ENCODE peak calls at places on chromosomes 3 and 15, in six cellular contexts. P, I, M, K, F and V are unnamed samples.

GRCh38 chr15:43518073-43518761 is 809 bp downstream of the MAP1A start:
- DNase-seq in K (no peak), F (peak), I (no peak), P (peak), M (no peak), V (peak)

GRCh38 chr3:49674491-49674983 is 386 bp downstream of the APEH start:
- DNase-seq in M (no peak), I (no peak), F (no peak), P (no peak), K (no peak), V (no peak)

GRCh38 chr3:56732109-56732508 is 49.0 kb upstream of the TASOR start:
- DNase-seq in P (no peak), F (no peak), I (no peak), K (no peak), M (no peak), V (no peak)

GRCh38 chr3:66904816-66905543 is 93.1 kb upstream of the KBTBD8 start:
- DNase-seq in K (peak), I (no peak), M (no peak), F (no peak), P (peak), V (peak)

GRCh38 chr15:59326856-59327255 is 45.8 kb downstream of the MYO1E start:
- DNase-seq in P (no peak), I (no peak), K (no peak), M (no peak), F (no peak), V (no peak)

GRCh38 chr3:27666708-27667107 is 55.4 kb downstream of the EOMES start:
- DNase-seq in M (no peak), P (peak), K (peak), F (peak), I (peak), V (peak)

GRCh38 chr3:53040361-53040820 is 5.5 kb downstream of the SFMBT1 start:
- DNase-seq in P (no peak), I (no peak), M (no peak), F (no peak), K (no peak), V (peak)

GRCh38 chr3:42518800-42519567 is 16.5 kb downstream of the VIPR1 start:
- DNase-seq in I (no peak), P (no peak), K (no peak), M (no peak), F (no peak), V (no peak)

GRCh38 chr3:16928386-16929132 is 43.8 kb downstream of the PLCL2 start:
- DNase-seq in P (no peak), I (no peak), F (no peak), K (peak), M (no peak), V (no peak)

GRCh38 chr3:31165399-31165860 is 271.0 kb upstream of the GADL1 start:
- DNase-seq in M (no peak), P (peak), K (no peak), F (no peak), I (no peak), V (peak)

GRCh38 chr3:188646592-188646991 is 492.6 kb downstream of the LPP start:
- DNase-seq in I (no peak), P (peak), M (peak), K (no peak), F (no peak), V (no peak)

GRCh38 chr15:32774022-32774421 is 56.2 kb downstream of the GREM1 start:
- DNase-seq in M (no peak), K (peak), F (no peak), P (peak), I (no peak), V (peak)

GRCh38 chr15:26772588-26773484 is at the start of gene GABRB3:
- DNase-seq in F (peak), M (no peak), I (peak), P (peak), K (peak), V (peak)

GRCh38 chr3:125129512-125129962 is 73.7 kb upstream of the HEG1 start:
- DNase-seq in F (peak), P (peak), I (peak), K (peak), M (no peak), V (peak)

GRCh38 chr15:95799286-95800187 is 531.0 kb upstream of the NR2F2 start:
- DNase-seq in I (no peak), F (no peak), P (peak), M (no peak), K (peak), V (peak)

GRCh38 chr3:138348107-138348949 is at the start of gene MRAS:
- DNase-seq in F (peak), P (peak), M (peak), I (peak), K (peak), V (peak)

GRCh38 chr15:80466543-80466942 is 62.4 kb downstream of the ARNT2 start:
- DNase-seq in P (no peak), I (no peak), F (no peak), M (no peak), K (no peak), V (no peak)
- H3K4me3 ChIP-seq in P (no peak), I (no peak), F (no peak), M (no peak), K (no peak), V (no peak)

GRCh38 chr3:38137615-38138346 is 680 bp upstream of the MYD88 start:
- DNase-seq in M (peak), K (no peak), I (no peak), P (no peak), F (no peak), V (no peak)
- TF ChIP-seq CTCF in M (no peak), K (no peak), I (no peak), P (no peak), F (no peak), V (peak)

GRCh38 chr15:19944261-19944888 is 597.2 kb downstream of the GOLGA6L6 start:
- DNase-seq in P (no peak), I (no peak), F (no peak), M (no peak), K (no peak), V (no peak)

GRCh38 chr15:19943515-19943914 is 598.1 kb downstream of the GOLGA6L6 start:
- DNase-seq in P (no peak), F (no peak), M (no peak), I (no peak), K (no peak), V (no peak)
- H3K4me3 ChIP-seq in P (no peak), F (no peak), M (no peak), I (no peak), K (no peak), V (no peak)

GRCh38 chr3:39386331-39386730 is 3.2 kb downstream of the SLC25A38 start:
- DNase-seq in M (no peak), P (no peak), F (no peak), K (no peak), I (no peak), V (no peak)
- TF ChIP-seq CTCF in M (no peak), P (no peak), F (no peak), K (no peak), I (no peak), V (no peak)

GRCh38 chr3:98554580-98554979 is 22.8 kb downstream of the GPR15 start:
- DNase-seq in I (no peak), F (no peak), P (no peak), K (no peak), M (no peak), V (no peak)
- H3K4me3 ChIP-seq in I (no peak), F (no peak), P (no peak), K (no peak), M (no peak), V (no peak)